ENCODE peak calls at places on chromosomes 11 and 22, in five cellular contexts. Y is cardiac muscle cell; G is Peyer's patch; K is CD8-positive, alpha-beta T cell; F is thoracic aorta. E is an unnamed sample.

GRCh38 chr11:34997872-34998548 is 81.6 kb downstream of the PDHX start:
- DNase-seq in Y (peak; percentile 58), F (no peak), G (no peak), K (no peak), E (no peak)

GRCh38 chr11:91305402-91305801 is 919.2 kb upstream of the FAT3 start:
- DNase-seq in F (no peak), G (no peak), Y (no peak), K (no peak), E (no peak)

GRCh38 chr11:34345991-34346480 is 11.8 kb downstream of the ABTB2 start:
- DNase-seq in F (no peak), Y (peak; percentile 55), K (no peak), G (no peak), E (no peak)

GRCh38 chr11:92225206-92225562 is 566 bp downstream of the FAT3 start:
- DNase-seq in G (no peak), K (no peak), F (no peak), Y (no peak), E (no peak)

GRCh38 chr11:1488575-1489180 is 2.1 kb upstream of the MOB2 start:
- DNase-seq in G (no peak), F (no peak), K (no peak), Y (no peak), E (peak; percentile 73)

GRCh38 chr22:33850724-33851123 is 69.6 kb downstream of the LARGE1 start:
- DNase-seq in F (no peak), G (no peak), Y (no peak), K (no peak), E (no peak)

GRCh38 chr11:29161216-29161615 is 855.6 kb downstream of the KCNA4 start:
- DNase-seq in G (no peak), K (no peak), F (no peak), Y (no peak), E (no peak)

GRCh38 chr22:49997221-49997599 is 15.4 kb downstream of the IL17REL start:
- DNase-seq in G (peak; percentile 86), K (no peak), Y (no peak), F (no peak), E (peak; percentile 82)

GRCh38 chr11:42762348-42762747 is 549.4 kb upstream of the API5 start:
- DNase-seq in K (no peak), F (no peak), Y (no peak), G (no peak), E (no peak)

GRCh38 chr11:8807544-8808225 is 103.3 kb upstream of the AKIP1 start:
- DNase-seq in K (no peak), Y (peak; percentile 90), F (no peak), G (peak; percentile 58), E (no peak)

GRCh38 chr11:70064011-70064725 is 13.9 kb upstream of the ANO1 start:
- DNase-seq in K (no peak), F (no peak), Y (no peak), G (peak; percentile 10), E (no peak)

GRCh38 chr11:64913171-64913727 is 3.8 kb downstream of the ATG2A start:
- DNase-seq in F (no peak), K (peak; percentile 8), Y (no peak), G (no peak), E (no peak)

GRCh38 chr11:111324277-111324720 is 26.0 kb downstream of the POU2AF3 start:
- DNase-seq in G (no peak), Y (peak; percentile 15), K (no peak), F (no peak), E (no peak)

GRCh38 chr11:126755494-126755893 is 245.1 kb downstream of the KIRREL3 start:
- DNase-seq in F (no peak), G (no peak), Y (no peak), K (no peak), E (no peak)

GRCh38 chr22:27810566-27810965 is 9.0 kb upstream of the MN1 start:
- DNase-seq in Y (peak; percentile 69), F (peak; percentile 64), K (no peak), G (peak; percentile 63), E (peak; percentile 57)

GRCh38 chr22:29773233-29773632 is 6.1 kb downstream of the UQCR10 start:
- DNase-seq in K (no peak), Y (peak; percentile 9), G (no peak), F (no peak), E (no peak)

GRCh38 chr11:62832346-62833234 is at the start of gene TEX54:
- DNase-seq in Y (no peak), F (no peak), G (peak; percentile 66), K (no peak), E (no peak)

GRCh38 chr22:37633082-37633692 is 6.3 kb upstream of the SH3BP1 start:
- DNase-seq in Y (peak; percentile 14), G (peak; percentile 77), F (no peak), K (peak; percentile 67), E (no peak)

GRCh38 chr11:48109046-48109666 is 107.5 kb upstream of the OR4B1 start:
- DNase-seq in G (no peak), K (no peak), F (no peak), Y (peak; percentile 71), E (no peak)

GRCh38 chr11:75969626-75970308 is 154.8 kb downstream of the UVRAG start:
- DNase-seq in Y (peak; percentile 6), G (no peak), K (no peak), F (no peak), E (no peak)

GRCh38 chr11:68387840-68388239 is 72.7 kb upstream of the PPP6R3 start:
- DNase-seq in F (no peak), K (no peak), G (no peak), Y (no peak), E (no peak)

GRCh38 chr11:123233280-123233977 is 38.4 kb upstream of the CLMP start:
- DNase-seq in F (no peak), K (no peak), G (no peak), Y (no peak), E (no peak)

GRCh38 chr11:45801723-45802315 is 3.1 kb upstream of the SLC35C1 start:
- DNase-seq in G (peak; percentile 70), Y (peak; percentile 28), K (no peak), F (no peak), E (no peak)

GRCh38 chr22:24474221-24474620 is 20.9 kb upstream of the UPB1 start:
- DNase-seq in F (no peak), G (no peak), Y (peak; percentile 88), K (no peak), E (no peak)

GRCh38 chr11:75632962-75633361 is 35.9 kb downstream of the MAP6 start:
- DNase-seq in G (no peak), Y (peak; percentile 23), K (no peak), F (no peak), E (no peak)

GRCh38 chr22:42948205-42948804 is 66.6 kb downstream of the PACSIN2 start:
- DNase-seq in F (no peak), Y (no peak), K (no peak), G (peak; percentile 38), E (no peak)

GRCh38 chr11:108685419-108686161 is 20.7 kb downstream of the DDX10 start:
- DNase-seq in K (no peak), Y (no peak), F (no peak), G (no peak), E (no peak)

GRCh38 chr11:91912322-91912721 is 312.3 kb upstream of the FAT3 start:
- DNase-seq in K (no peak), Y (no peak), G (no peak), F (no peak), E (no peak)

GRCh38 chr11:86138958-86139357 is 70.1 kb upstream of the PICALM start:
- DNase-seq in F (no peak), G (peak; percentile 51), Y (peak; percentile 9), K (no peak), E (no peak)

GRCh38 chr11:17639091-17639490 is 80.3 kb upstream of the MYOD1 start:
- DNase-seq in Y (no peak), F (no peak), K (no peak), G (no peak), E (peak; percentile 16)

GRCh38 chr11:132943325-132943736 is 589.0 kb downstream of the OPCML start:
- DNase-seq in F (no peak), G (no peak), K (no peak), Y (no peak), E (no peak)

GRCh38 chr11:11316651-11317050 is 36.4 kb downstream of the CSNK2A3 start:
- DNase-seq in Y (no peak), F (no peak), K (no peak), G (no peak), E (no peak)

DNA sequence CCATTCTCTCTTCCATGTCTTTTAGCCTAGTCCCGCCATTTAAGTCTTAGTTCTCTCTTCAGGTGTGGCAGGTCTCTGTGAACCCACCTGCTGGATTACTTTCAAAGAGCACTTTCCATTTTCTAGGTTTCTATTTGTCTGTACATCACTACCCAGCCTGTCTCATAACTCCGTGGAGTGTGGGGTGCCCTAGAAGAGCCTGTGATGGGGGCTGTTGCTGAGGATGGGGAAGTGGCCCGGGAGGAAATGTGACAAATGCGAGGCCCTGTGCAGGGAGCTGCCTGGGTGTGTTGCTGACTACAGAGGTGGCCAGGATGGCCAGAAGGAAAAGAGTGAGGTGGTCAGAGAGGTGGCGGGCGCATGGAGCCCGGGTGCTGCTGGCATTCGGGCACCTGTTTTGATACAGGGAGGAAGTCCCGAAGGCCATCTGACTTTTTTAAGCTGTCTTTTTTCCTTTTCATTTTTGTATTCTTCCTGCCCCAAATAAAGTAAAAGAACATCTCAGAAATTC is 10.7 kb downstream of the DGCR8 start:
- DNase-seq in F (no peak), G (no peak), K (no peak), Y (no peak), E (no peak)
- H3K4me3 ChIP-seq in F (no peak overlapping the region), G (no peak overlapping the region), K (no peak overlapping the region), Y (no peak overlapping the region), E (no peak overlapping the region)

GRCh38 chr22:19106886-19107729 is 15.1 kb downstream of the DGCR2 start:
- DNase-seq in G (peak; percentile 19), K (no peak), F (no peak), Y (no peak), E (no peak)
- H3K4me1 ChIP-seq in G (peaks cover 31% of the 10 kb centered on the region), K (peaks cover 57% of the 10 kb centered on the region), F (peaks cover 19% of the 10 kb centered on the region), Y (no peaks in the 10 kb centered on the region), E (peaks cover 71% of the 10 kb centered on the region)

DNA sequence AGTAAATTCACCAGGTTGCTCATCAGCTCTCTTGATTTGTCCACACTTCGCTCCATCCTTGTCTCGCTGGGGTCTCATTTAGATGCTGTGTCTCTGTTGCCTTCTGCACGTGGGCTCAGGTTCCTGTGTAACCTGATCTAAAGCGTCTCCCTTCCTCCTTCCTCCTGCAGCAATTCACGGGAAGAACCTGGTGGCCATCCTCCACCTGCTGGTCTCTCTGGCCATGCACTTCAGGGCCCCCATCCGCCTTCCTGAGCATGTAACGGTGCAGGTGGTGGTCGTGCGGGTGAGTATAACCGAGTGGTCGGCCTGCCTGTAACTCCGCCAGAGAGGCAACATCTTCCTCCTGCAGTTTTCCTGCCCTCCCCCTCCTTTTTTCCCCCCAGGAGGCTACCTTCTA is 48.0 kb upstream of the PARVG start:
- DNase-seq in K (no peak), Y (no peak), F (no peak), G (no peak), E (no peak)
- H3K27ac ChIP-seq in K (no peak overlapping the region), Y (no peak overlapping the region), F (no peak overlapping the region), G (no peak overlapping the region), E (no peak overlapping the region)

GRCh38 chr11:121104223-121104831 is 3.3 kb downstream of the TECTA start:
- DNase-seq in K (no peak), G (no peak), F (no peak), Y (no peak), E (no peak)

GRCh38 chr11:121105851-121106250 is 4.8 kb downstream of the TECTA start:
- DNase-seq in Y (no peak), G (no peak), F (no peak), K (no peak), E (no peak)

GRCh38 chr11:121108413-121108812 is 7.4 kb downstream of the TECTA start:
- DNase-seq in Y (no peak), K (no peak), G (no peak), F (no peak), E (no peak)

GRCh38 chr11:121106812-121107211 is 5.8 kb downstream of the TECTA start:
- DNase-seq in F (no peak), G (no peak), Y (no peak), K (no peak), E (no peak)

GRCh38 chr11:121105063-121105480 is 4.0 kb downstream of the TECTA start:
- DNase-seq in G (no peak), Y (peak; percentile 75), K (no peak), F (no peak), E (no peak)
- H3K4me3 ChIP-seq in G (no peak overlapping the region), Y (no peak overlapping the region), K (no peak overlapping the region), F (no peak overlapping the region), E (no peak overlapping the region)

E was measured in left lung.